ENCODE peak calls at places on chromosomes 1 and 21, in five cellular contexts. I, D, F, T and W are unnamed samples.
A peak's percentile ranks its signal among the peaks of the same experiment; 100 is the strongest.

GRCh38 chr1:41454406-41454805 is 30.1 kb downstream of the EDN2 start:
- DNase-seq in I (peak; percentile 78), D (no peak), F (no peak), T (no peak), W (peak; percentile 63)

GRCh38 chr1:47591801-47592200 is 154.0 kb downstream of the FOXD2 start:
- DNase-seq in I (no peak), D (no peak), F (no peak), T (no peak), W (no peak)

GRCh38 chr1:26950602-26951001 is 9.7 kb downstream of the KDF1 start:
- DNase-seq in I (no peak), D (no peak), F (no peak), T (no peak), W (no peak)

GRCh38 chr1:6241887-6242740 is 1.9 kb upstream of the HES3 start:
- DNase-seq in I (no peak), D (no peak), F (no peak), T (no peak), W (no peak)

GRCh38 chr1:65952692-65953091 is 160.0 kb downstream of the PDE4B start:
- DNase-seq in I (no peak), D (no peak), F (no peak), T (no peak), W (no peak)

GRCh38 chr1:230827081-230827681 is 41.1 kb downstream of the C1orf198 start:
- DNase-seq in I (no peak), D (no peak), F (no peak), T (no peak), W (no peak)

GRCh38 chr1:200184196-200184595 is 156.7 kb downstream of the NR5A2 start:
- DNase-seq in I (peak; percentile 69), D (peak; percentile 94), F (peak; percentile 97), T (peak; percentile 86), W (peak; percentile 86)

GRCh38 chr21:44697811-44698734 is 1.1 kb downstream of the KRTAP10-12 start:
- DNase-seq in I (no peak), D (no peak), F (no peak), T (no peak), W (no peak)

GRCh38 chr1:22291494-22291893 is 148.6 kb upstream of the WNT4 start:
- DNase-seq in I (no peak), D (no peak), F (no peak), T (peak; percentile 8), W (no peak)

GRCh38 chr21:21682172-21682571 is 684.0 kb downstream of the NCAM2 start:
- DNase-seq in I (no peak), D (no peak), F (no peak), T (no peak), W (no peak)

GRCh38 chr1:150061632-150062101 is 5.9 kb upstream of the VPS45 start:
- DNase-seq in I (no peak), D (no peak), F (peak; percentile 20), T (no peak), W (peak; percentile 8)

GRCh38 chr1:68140536-68140935 is 90.1 kb upstream of the DIRAS3 start:
- DNase-seq in I (no peak), D (no peak), F (no peak), T (no peak), W (no peak)

GRCh38 chr1:226064816-226065248 is 2.3 kb downstream of the H3-3A start:
- DNase-seq in I (peak; percentile 58), D (no peak), F (peak; percentile 62), T (peak; percentile 52), W (peak; percentile 54)

GRCh38 chr1:206455681-206456344 is 14.5 kb upstream of the IKBKE start:
- DNase-seq in I (no peak), D (no peak), F (no peak), T (no peak), W (peak; percentile 19)

GRCh38 chr1:203278087-203278884 is 27.0 kb upstream of the BTG2 start:
- DNase-seq in I (peak; percentile 83), D (peak; percentile 73), F (peak; percentile 44), T (peak; percentile 81), W (no peak)

GRCh38 chr21:33566514-33566913 is 22.0 kb downstream of the DONSON start:
- DNase-seq in I (no peak), D (no peak), F (no peak), T (no peak), W (no peak)

GRCh38 chr1:192270398-192270797 is 46.4 kb upstream of the RGS21 start:
- DNase-seq in I (no peak), D (no peak), F (peak; percentile 2), T (no peak), W (no peak)

GRCh38 chr1:89274431-89274857 is 1.8 kb upstream of the GBP5 start:
- DNase-seq in I (no peak), D (no peak), F (peak; percentile 42), T (no peak), W (no peak)

GRCh38 chr21:41948901-41949300 is 4.9 kb downstream of the C2CD2 start:
- DNase-seq in I (no peak), D (no peak), F (no peak), T (no peak), W (no peak)

GRCh38 chr1:158002022-158002629 is 8.7 kb downstream of the KIRREL1 start:
- DNase-seq in I (no peak), D (no peak), F (no peak), T (no peak), W (no peak)

GRCh38 chr21:41045534-41046268 is 122.3 kb upstream of the BACE2 start:
- DNase-seq in I (no peak), D (peak; percentile 50), F (no peak), T (peak; percentile 64), W (peak; percentile 12)

GRCh38 chr1:236095705-236096500 is 31.0 kb upstream of the NID1 start:
- DNase-seq in I (no peak), D (no peak), F (no peak), T (no peak), W (no peak)

GRCh38 chr1:36858981-36859380 is 175.3 kb downstream of the GRIK3 start:
- DNase-seq in I (no peak), D (no peak), F (no peak), T (no peak), W (no peak)

GRCh38 chr1:30329802-30330557 is 393.4 kb downstream of the MATN1 start:
- DNase-seq in I (no peak), D (no peak), F (no peak), T (peak; percentile 14), W (no peak)

GRCh38 chr1:178575611-178576331 is 62.9 kb downstream of the TEX35 start:
- DNase-seq in I (no peak), D (no peak), F (no peak), T (no peak), W (no peak)

GRCh38 chr1:61921435-61921834 is 179.2 kb downstream of the PATJ start:
- DNase-seq in I (no peak), D (no peak), F (no peak), T (no peak), W (no peak)
- TF ChIP-seq CTCF in I (no peak), D (no peak), F (no peak), T (no peak), W (no peak)

GRCh38 chr1:102435483-102435882 is 438.8 kb upstream of the OLFM3 start:
- DNase-seq in I (no peak), D (no peak), F (no peak), T (no peak), W (no peak)

GRCh38 chr1:102431253-102431652 is 434.5 kb upstream of the OLFM3 start:
- DNase-seq in I (no peak), D (no peak), F (no peak), T (no peak), W (no peak)

GRCh38 chr1:102434421-102434820 is 437.7 kb upstream of the OLFM3 start:
- DNase-seq in I (no peak), D (no peak), F (no peak), T (no peak), W (no peak)
- TF ChIP-seq CTCF in I (no peak), D (peak; percentile 18), F (peak; percentile 26), T (no peak), W (no peak)

GRCh38 chr1:174297351-174297750 is 138.0 kb downstream of the RABGAP1L start:
- DNase-seq in I (no peak), D (no peak), F (no peak), T (no peak), W (no peak)

GRCh38 chr1:174296309-174296708 is 137.0 kb downstream of the RABGAP1L start:
- DNase-seq in I (no peak), D (no peak), F (no peak), T (no peak), W (no peak)

GRCh38 chr1:174301295-174302077 is 142.2 kb downstream of the RABGAP1L start:
- DNase-seq in I (no peak), D (no peak), F (no peak), T (no peak), W (no peak)
- TF ChIP-seq CTCF in I (no peak), D (no peak), F (no peak), T (no peak), W (no peak)

DNA sequence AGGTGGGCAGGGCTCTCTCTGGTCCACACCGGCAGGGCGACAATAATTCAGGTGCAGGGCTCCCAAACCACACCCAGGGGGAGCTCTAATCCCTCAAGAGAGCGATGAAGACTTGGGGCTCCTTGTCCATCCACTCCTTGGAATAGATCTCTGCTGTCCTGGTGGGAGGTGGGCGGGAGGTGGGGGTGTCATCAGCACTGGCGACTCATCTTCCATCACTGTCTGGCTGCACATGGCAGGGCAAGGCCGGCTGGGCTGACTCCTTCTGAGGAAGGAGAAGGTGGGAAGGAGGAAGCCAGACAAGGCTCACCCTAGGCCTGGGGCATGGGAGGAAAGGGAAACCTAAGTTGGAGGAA is 29.3 kb downstream of the TNNT2 start:
- DNase-seq in I (peak; percentile 33), D (peak; percentile 45), F (peak; percentile 91), T (peak; percentile 50), W (peak; percentile 80)
- TF ChIP-seq CTCF in I (peak; percentile 50), D (peak; percentile 44), F (peak; percentile 49), T (no peak), W (peak; percentile 71)